ENCODE peak calls at places on chromosomes 11 and 22, in five cellular contexts. R is HCT116, C is H1, S is HepG2, W is SK-N-SH. F is an unnamed sample.

GRCh38 chr11:129766858-129767604 is 48.6 kb upstream of the TMEM45B start:
- DNase-seq in C (peak), S (peak), R (peak), W (peak), F (peak)

GRCh38 chr11:64355078-64355940 is 3.7 kb upstream of the RPS6KA4 start:
- DNase-seq in W (peak), S (peak), R (peak), C (peak), F (peak)

GRCh38 chr22:35446365-35446764 is 46.4 kb downstream of the MCM5 start:
- DNase-seq in W (no peak), S (no peak), R (no peak), C (no peak), F (no peak)

GRCh38 chr22:30875481-30876215 is 92.9 kb downstream of the MORC2 start:
- DNase-seq in S (no peak), C (no peak), W (peak), R (no peak), F (no peak)

GRCh38 chr11:134369656-134370525 is 38.1 kb downstream of the GLB1L2 start:
- DNase-seq in W (no peak), R (no peak), C (no peak), S (no peak), F (no peak)

GRCh38 chr22:30336752-30337460 is 10.2 kb upstream of the TBC1D10A start:
- DNase-seq in S (no peak), R (no peak), W (no peak), C (no peak), F (no peak)

GRCh38 chr11:15091620-15092019 is 18.2 kb downstream of the CALCB start:
- DNase-seq in C (no peak), R (no peak), S (no peak), W (no peak), F (no peak)

GRCh38 chr11:889686-890475 is 20.7 kb downstream of the CHID1 start:
- DNase-seq in C (no peak), R (no peak), W (no peak), S (no peak), F (no peak)

GRCh38 chr11:101049123-101049522 is 80.5 kb downstream of the PGR start:
- DNase-seq in C (no peak), S (no peak), R (no peak), W (no peak), F (no peak)

GRCh38 chr11:94588366-94588952 is 21.3 kb downstream of the PIWIL4 start:
- DNase-seq in S (no peak), W (no peak), C (no peak), R (no peak), F (no peak)

GRCh38 chr22:27240298-27240885 is 561.2 kb downstream of the MN1 start:
- DNase-seq in R (no peak), C (no peak), W (no peak), S (no peak), F (no peak)

GRCh38 chr11:11882539-11882938 is 40.8 kb downstream of the USP47 start:
- DNase-seq in S (no peak), C (no peak), W (no peak), R (no peak), F (no peak)

GRCh38 chr11:129589190-129589589 is 213.5 kb downstream of the BARX2 start:
- DNase-seq in C (no peak), W (no peak), R (no peak), S (no peak), F (no peak)

GRCh38 chr11:123188508-123189165 is 6.4 kb downstream of the CLMP start:
- DNase-seq in R (no peak), C (no peak), S (no peak), W (no peak), F (no peak)

DNA sequence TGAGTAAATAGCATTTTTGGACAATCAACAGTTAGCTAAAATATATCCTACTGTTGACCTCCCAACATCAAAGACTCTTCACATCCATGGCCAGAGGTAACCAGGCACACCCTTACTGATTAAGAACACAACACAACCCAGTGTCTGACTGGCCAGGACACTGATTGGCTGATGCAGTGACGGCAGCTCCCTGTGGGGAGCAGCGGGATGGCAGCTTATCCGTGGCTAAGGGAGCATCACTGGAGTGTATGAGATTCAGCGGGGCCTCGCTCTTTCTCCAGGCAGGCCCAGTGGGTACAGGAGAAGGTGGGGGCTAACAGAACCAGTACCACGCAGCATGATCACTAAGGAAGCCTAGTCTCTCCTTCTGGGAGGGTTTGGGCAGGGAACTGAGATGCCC is 10.3 kb upstream of the IL2RB start:
- DNase-seq in C (no peak), R (no peak), S (no peak), W (no peak), F (no peak)
- TF ChIP-seq JUND in C (no peak), R (no peak), S (no peak), W (no peak), F (no peak)

GRCh38 chr11:61914471-61915171 is 2.7 kb downstream of the RAB3IL1 start:
- DNase-seq in S (no peak), R (no peak), W (peak), C (no peak), F (no peak)
- TF ChIP-seq JUND in S (no peak), R (no peak), W (no peak), C (no peak), F (no peak)

GRCh38 chr11:59957094-59957493 is 6.7 kb upstream of the OOSP4A start:
- DNase-seq in S (no peak), C (no peak), R (no peak), W (no peak), F (no peak)
- TF ChIP-seq JUND in S (no peak), C (no peak), R (no peak), W (no peak), F (no peak)

GRCh38 chr11:36605221-36606216 is 7.5 kb upstream of the RAG2 start:
- DNase-seq in R (no peak), C (no peak), W (no peak), S (no peak), F (no peak)

GRCh38 chr11:36608491-36609199 is 10.6 kb upstream of the RAG2 start:
- DNase-seq in S (no peak), W (no peak), C (no peak), R (no peak), F (no peak)

DNA sequence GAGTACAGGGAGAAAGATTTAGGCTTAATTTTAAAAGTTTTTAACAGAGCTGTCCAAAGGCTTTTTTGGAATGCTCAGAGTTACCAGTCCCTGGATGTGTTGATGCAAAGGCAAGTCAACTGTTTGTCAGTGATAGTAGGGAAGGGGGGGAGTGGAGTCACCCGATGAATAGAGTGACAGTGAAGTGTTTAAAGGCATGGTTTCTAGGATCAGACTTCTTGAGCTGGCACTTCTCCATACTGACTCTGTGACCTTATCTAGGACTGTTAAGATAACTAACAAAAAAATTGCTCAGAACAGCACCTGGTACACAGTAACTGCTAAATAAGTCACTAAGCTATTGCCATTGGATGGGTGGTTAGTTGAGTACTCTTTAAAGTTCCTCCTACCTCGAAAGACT is 11.3 kb upstream of the RAG2 start:
- DNase-seq in S (no peak), R (no peak), C (no peak), W (no peak), F (no peak)
- TF ChIP-seq JUND in S (no peak), R (no peak), C (no peak), W (no peak), F (no peak)

GRCh38 chr11:125773516-125773915 is 5.1 kb downstream of the PATE2 start:
- DNase-seq in W (no peak), S (no peak), C (no peak), R (no peak), F (no peak)
- TF ChIP-seq JUND in W (no peak), S (no peak), C (no peak), R (no peak), F (no peak)

DNA sequence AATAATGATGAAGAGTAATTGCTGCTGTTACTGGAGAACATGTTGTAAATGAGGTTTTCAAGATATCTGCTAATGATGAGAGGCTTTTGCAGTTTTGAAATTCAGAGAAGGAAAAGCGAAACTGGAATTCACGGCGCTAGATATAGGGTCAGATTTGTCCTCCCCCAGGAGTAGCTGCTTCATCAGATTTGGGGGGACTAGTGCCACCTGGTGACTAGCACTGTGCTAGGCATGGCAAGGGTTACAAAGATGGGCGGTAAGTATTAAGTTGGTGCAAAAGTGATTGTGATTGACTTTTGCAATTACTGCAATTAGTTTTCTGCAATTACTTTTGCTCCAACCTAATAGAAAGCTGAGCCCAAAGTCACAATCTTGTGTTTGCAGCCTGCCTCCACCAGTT is 879.9 kb upstream of the TENM4 start:
- DNase-seq in W (peak), C (no peak), S (no peak), R (no peak), F (no peak)
- TF ChIP-seq JUND in W (no peak), C (no peak), S (no peak), R (no peak), F (no peak)

GRCh38 chr11:112288021-112288420 is 27.4 kb upstream of the PLET1 start:
- DNase-seq in R (no peak), W (no peak), C (no peak), S (no peak), F (no peak)

GRCh38 chr11:112289588-112290461 is 29.2 kb upstream of the PLET1 start:
- DNase-seq in S (peak), R (no peak), C (no peak), W (peak), F (peak)

GRCh38 chr11:112290462-112290894 is 29.8 kb upstream of the PLET1 start:
- DNase-seq in W (no peak), S (no peak), C (no peak), R (no peak), F (no peak)

GRCh38 chr11:112281776-112282175 is 21.1 kb upstream of the PLET1 start:
- DNase-seq in S (no peak), C (no peak), W (no peak), R (no peak), F (no peak)

GRCh38 chr11:112285918-112286317 is 25.3 kb upstream of the PLET1 start:
- DNase-seq in R (no peak), S (no peak), C (no peak), W (no peak), F (no peak)
- TF ChIP-seq JUND in R (no peak), S (no peak), C (no peak), W (no peak), F (no peak)

DNA sequence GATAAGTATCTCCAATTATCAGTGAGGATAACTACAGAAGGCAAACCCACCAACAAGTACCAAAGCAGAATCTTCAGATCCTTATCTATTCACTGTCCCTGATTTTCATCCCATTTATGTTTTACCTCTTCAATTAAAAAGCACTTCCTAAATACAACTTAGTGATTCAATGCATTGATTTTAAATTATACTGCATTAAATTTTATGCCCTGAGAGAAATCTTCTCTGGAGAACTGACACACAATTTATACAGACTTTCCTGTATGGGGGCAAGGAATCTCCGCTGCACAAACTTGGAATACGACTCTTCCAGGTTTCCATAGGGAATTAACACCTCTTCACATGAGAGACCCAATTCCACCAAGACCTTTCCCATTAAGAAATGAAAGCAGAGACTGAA is at the start of gene OR10A3:
- DNase-seq in S (no peak), C (no peak), W (no peak), R (no peak), F (no peak)
- TF ChIP-seq JUND in S (no peak), C (no peak), W (no peak), R (no peak), F (no peak)

GRCh38 chr11:27757953-27758352 is 57.7 kb upstream of the BDNF start:
- DNase-seq in W (no peak), C (no peak), R (no peak), S (no peak), F (no peak)
- TF ChIP-seq JUND in W (peak), C (no peak), R (no peak), S (no peak), F (no peak)

GRCh38 chr22:45097061-45097460 is 66.7 kb upstream of the NUP50 start:
- DNase-seq in R (no peak), W (no peak), S (no peak), C (no peak), F (no peak)

GRCh38 chr22:45094826-45095225 is 68.9 kb upstream of the NUP50 start:
- DNase-seq in S (no peak), R (no peak), W (no peak), C (no peak), F (no peak)

GRCh38 chr22:45098056-45098455 is 65.7 kb upstream of the NUP50 start:
- DNase-seq in C (no peak), S (no peak), R (no peak), W (no peak), F (no peak)

GRCh38 chr22:45094081-45094720 is 69.5 kb upstream of the NUP50 start:
- DNase-seq in W (peak), S (no peak), R (no peak), C (no peak), F (no peak)

DNA sequence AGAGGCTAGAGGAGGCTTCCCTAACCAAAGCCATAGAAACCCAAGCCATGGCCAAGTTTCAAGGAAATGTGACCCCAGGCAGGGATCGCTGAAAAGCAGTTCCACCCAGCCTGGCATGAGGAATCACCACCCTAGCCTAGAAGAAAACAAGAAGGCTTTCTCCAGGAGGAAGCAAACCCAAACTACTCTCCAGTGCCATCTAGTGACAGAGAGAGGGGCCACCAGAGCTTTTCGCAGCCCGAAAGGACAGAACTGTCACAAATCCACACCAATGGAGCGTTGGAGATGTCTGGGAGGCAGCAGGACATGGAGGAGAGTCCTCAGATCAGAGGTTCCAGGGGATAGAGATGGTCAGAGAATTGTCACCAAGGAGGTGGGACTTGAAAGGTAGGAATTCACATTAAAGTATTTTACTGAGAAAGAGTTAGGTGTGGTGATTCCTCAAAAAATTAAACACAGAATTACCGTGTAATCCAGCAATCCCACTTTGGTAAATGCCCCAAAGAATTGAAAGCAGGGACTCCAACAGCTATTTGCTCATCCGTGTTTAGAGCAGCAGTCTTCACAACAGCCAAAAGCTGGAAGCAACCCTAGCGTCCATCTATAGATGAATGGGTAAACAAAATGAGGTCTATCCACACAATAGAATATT is 67.3 kb upstream of the NUP50 start:
- DNase-seq in R (peak), C (no peak), W (peak), S (peak), F (peak)
- TF ChIP-seq JUND in R (no peak), C (no peak), W (no peak), S (no peak), F (no peak)